ENCODE peak calls at places on chromosome 22, in ten cellular contexts. L is activated CD4-positive, alpha-beta T cell treated with anti-CD3 and anti-CD28 coated beads, Interleukin-2, amount 10 ng/mL, durations not matched to agents 7 days and 5 days; R is kidney; I is stimulated activated CD4-positive, alpha-beta T cell treated with anti-CD3 and anti-CD28 coated beads, Interleukin-4, amount 100 ng/mL, for 48 hours; G is occipital lobe; X is SK-N-MC; H is T-helper 1 cell; P is Right ventricle myocardium superior; S is H1; A is SK-N-SH. Q is an unnamed sample.

GRCh38 chr22:48896766-48897637 is 930.7 kb downstream of the BRD1 start:
- DNase-seq in X (no peak), I (no peak), L (no peak), S (no peak), R (no peak), A (no peak), H (no peak), G (no peak), P (no peak), Q (no peak)

GRCh38 chr22:24950272-24950902 is 2.1 kb upstream of the KIAA1671 start:
- DNase-seq in G (peak; percentile 79), L (no peak), A (peak; percentile 53), P (no peak), S (peak; percentile 72), R (no peak), I (no peak), H (no peak), X (no peak), Q (peak; percentile 96)

GRCh38 chr22:50699754-50700386 is 27.2 kb downstream of the SHANK3 start:
- DNase-seq in P (peak; percentile 27), L (no peak), R (peak; percentile 57), A (no peak), X (no peak), I (no peak), H (no peak), G (no peak), S (peak; percentile 33), Q (peak; percentile 80)

GRCh38 chr22:20011123-20011992 is 5.3 kb downstream of the ARVCF start:
- DNase-seq in A (no peak), H (no peak), S (no peak), G (no peak), P (peak; percentile 21), X (no peak), L (no peak), R (peak; percentile 61), I (no peak), Q (no peak)

GRCh38 chr22:26398741-26399153 is 30.3 kb upstream of the ASPHD2 start:
- DNase-seq in S (peak; percentile 33), R (peak; percentile 59), X (no peak), I (peak; percentile 38), G (no peak), P (peak; percentile 46), L (peak; percentile 72), A (peak; percentile 65), H (peak; percentile 17), Q (peak; percentile 84)

GRCh38 chr22:50304528-50305392 is 2.7 kb downstream of the PLXNB2 start:
- DNase-seq in P (peak; percentile 82), R (no peak), I (no peak), S (no peak), A (no peak), H (no peak), G (no peak), L (no peak), X (no peak), Q (no peak)

GRCh38 chr22:49479566-49479965 is 348.1 kb downstream of the BRD1 start:
- DNase-seq in S (no peak), P (no peak), X (no peak), I (no peak), L (no peak), G (no peak), R (no peak), A (no peak), H (no peak), Q (no peak)

GRCh38 chr22:46081831-46082210 is 68.5 kb upstream of the PPARA start:
- DNase-seq in A (no peak), R (peak; percentile 50), L (no peak), S (no peak), G (no peak), H (no peak), I (no peak), P (peak; percentile 45), X (no peak), Q (no peak)

GRCh38 chr22:30025187-30025586 is 55.1 kb upstream of the HORMAD2 start:
- DNase-seq in H (no peak), I (no peak), R (no peak), G (no peak), S (no peak), X (no peak), L (no peak), A (no peak), P (no peak), Q (peak; percentile 3)

GRCh38 chr22:30893434-30894370 is 74.9 kb downstream of the MORC2 start:
- DNase-seq in R (peak; percentile 37), P (no peak), A (no peak), L (no peak), G (no peak), S (no peak), H (no peak), I (no peak), X (no peak), Q (no peak)

GRCh38 chr22:41775976-41776375 is 24.5 kb upstream of the CCDC134 start:
- DNase-seq in R (no peak), S (no peak), L (no peak), A (no peak), I (no peak), P (no peak), H (no peak), G (no peak), X (no peak), Q (no peak)

GRCh38 chr22:46072030-46072881 is 78.1 kb upstream of the PPARA start:
- DNase-seq in S (no peak), R (peak; percentile 92), G (no peak), I (peak; percentile 42), L (peak; percentile 53), X (no peak), H (no peak), P (peak; percentile 83), A (no peak), Q (peak; percentile 60)

GRCh38 chr22:45531441-45531840 is 28.8 kb downstream of the FBLN1 start:
- DNase-seq in L (no peak), P (no peak), I (no peak), H (no peak), G (no peak), S (no peak), R (no peak), X (no peak), A (no peak), Q (no peak)

GRCh38 chr22:42419328-42419881 is 12.8 kb downstream of the NFAM1 start:
- DNase-seq in L (no peak), G (no peak), I (no peak), H (no peak), A (no peak), R (peak; percentile 92), S (no peak), P (no peak), X (no peak), Q (no peak)

Q was measured in GM23338.